ENCODE peak calls at places on chromosome 5, in six cellular contexts. One of them, this sample, is unnamed.
A peak's percentile ranks its signal among the peaks of the same experiment; 100 is the strongest.

GRCh38 chr5:92378961-92379611 is 996.0 kb upstream of the ARRDC3 start:
- DNase-seq in esophagus muscularis mucosa: no peak
- DNase-seq in transverse colon: no peak
- DNase-seq in sigmoid colon: no peak
- DNase-seq in stomach: no peak
- DNase-seq in HCT116: no peak
- DNase-seq in this sample: peak; percentile 6

GRCh38 chr5:131193106-131193505 is 22.4 kb downstream of the LYRM7 start:
- DNase-seq in sigmoid colon: no peak
- DNase-seq in esophagus muscularis mucosa: no peak
- DNase-seq in stomach: no peak
- DNase-seq in transverse colon: no peak
- DNase-seq in HCT116: no peak
- DNase-seq in this sample: no peak

GRCh38 chr5:139760066-139761056 is 35.2 kb upstream of the PSD2 start:
- DNase-seq in transverse colon: no peak
- DNase-seq in esophagus muscularis mucosa: no peak
- DNase-seq in HCT116: no peak
- DNase-seq in sigmoid colon: no peak
- DNase-seq in stomach: no peak
- DNase-seq in this sample: no peak

GRCh38 chr5:92424785-92425426 is 1041.8 kb upstream of the ARRDC3 start:
- DNase-seq in HCT116: no peak
- DNase-seq in stomach: no peak
- DNase-seq in transverse colon: no peak
- DNase-seq in esophagus muscularis mucosa: no peak
- DNase-seq in sigmoid colon: no peak
- DNase-seq in this sample: no peak

GRCh38 chr5:139251281-139251687 is 42.3 kb upstream of the MATR3 start:
- DNase-seq in transverse colon: peak; percentile 29
- DNase-seq in esophagus muscularis mucosa: no peak
- DNase-seq in stomach: no peak
- DNase-seq in HCT116: no peak
- DNase-seq in sigmoid colon: peak; percentile 10
- DNase-seq in this sample: no peak

GRCh38 chr5:133048993-133049725 is 2.7 kb upstream of the HSPA4 start:
- DNase-seq in HCT116: no peak
- DNase-seq in sigmoid colon: no peak
- DNase-seq in stomach: no peak
- DNase-seq in transverse colon: no peak
- DNase-seq in esophagus muscularis mucosa: no peak
- DNase-seq in this sample: no peak

GRCh38 chr5:180618830-180619562 is 27.7 kb upstream of the SCGB3A1 start:
- DNase-seq in transverse colon: no peak
- DNase-seq in sigmoid colon: no peak
- DNase-seq in stomach: no peak
- DNase-seq in esophagus muscularis mucosa: no peak
- DNase-seq in HCT116: no peak
- DNase-seq in this sample: no peak

GRCh38 chr5:71802673-71803072 is 83.6 kb downstream of the CARTPT start:
- DNase-seq in transverse colon: no peak
- DNase-seq in sigmoid colon: no peak
- DNase-seq in stomach: no peak
- DNase-seq in esophagus muscularis mucosa: no peak
- DNase-seq in HCT116: no peak
- DNase-seq in this sample: no peak

GRCh38 chr5:173155912-173156311 is 11.6 kb downstream of the BNIP1 start:
- DNase-seq in stomach: no peak
- DNase-seq in esophagus muscularis mucosa: no peak
- DNase-seq in transverse colon: no peak
- DNase-seq in sigmoid colon: no peak
- DNase-seq in HCT116: no peak
- DNase-seq in this sample: no peak

GRCh38 chr5:35488786-35489185 is 128.9 kb upstream of the SPEF2 start:
- DNase-seq in esophagus muscularis mucosa: no peak
- DNase-seq in sigmoid colon: no peak
- DNase-seq in transverse colon: no peak
- DNase-seq in HCT116: no peak
- DNase-seq in stomach: no peak
- DNase-seq in this sample: no peak

GRCh38 chr5:74762599-74762998 is 4.3 kb downstream of the GFM2 start:
- DNase-seq in stomach: no peak
- DNase-seq in transverse colon: no peak
- DNase-seq in HCT116: peak; percentile 76
- DNase-seq in esophagus muscularis mucosa: no peak
- DNase-seq in sigmoid colon: no peak
- DNase-seq in this sample: no peak

GRCh38 chr5:16754621-16755020 is 137.8 kb upstream of the RETREG1 start:
- DNase-seq in transverse colon: no peak
- DNase-seq in sigmoid colon: no peak
- DNase-seq in HCT116: no peak
- DNase-seq in stomach: no peak
- DNase-seq in esophagus muscularis mucosa: no peak
- DNase-seq in this sample: no peak

GRCh38 chr5:128480158-128480557 is 57.9 kb downstream of the FBN2 start:
- DNase-seq in stomach: no peak
- DNase-seq in transverse colon: no peak
- DNase-seq in esophagus muscularis mucosa: no peak
- DNase-seq in HCT116: no peak
- DNase-seq in sigmoid colon: no peak
- DNase-seq in this sample: no peak

GRCh38 chr5:134567651-134568338 is 42.3 kb downstream of the JADE2 start:
- DNase-seq in sigmoid colon: peak; percentile 86
- DNase-seq in HCT116: no peak
- DNase-seq in stomach: no peak
- DNase-seq in esophagus muscularis mucosa: no peak
- DNase-seq in transverse colon: peak; percentile 34
- DNase-seq in this sample: peak; percentile 52
- TF ChIP-seq POLR2AphosphoS5 in sigmoid colon: no peak
- TF ChIP-seq POLR2AphosphoS5 in HCT116: no peak
- TF ChIP-seq POLR2AphosphoS5 in stomach: no peak
- TF ChIP-seq POLR2AphosphoS5 in esophagus muscularis mucosa: peak; percentile 33
- TF ChIP-seq POLR2AphosphoS5 in transverse colon: no peak
- TF ChIP-seq POLR2AphosphoS5 in this sample: peak; percentile 24

GRCh38 chr5:43941806-43942205 is 338.8 kb downstream of the NNT start:
- DNase-seq in esophagus muscularis mucosa: no peak
- DNase-seq in HCT116: no peak
- DNase-seq in sigmoid colon: no peak
- DNase-seq in stomach: no peak
- DNase-seq in transverse colon: no peak
- DNase-seq in this sample: no peak
- H3K4me1 ChIP-seq in esophagus muscularis mucosa: no peaks in the 10 kb centered on the region
- H3K4me1 ChIP-seq in HCT116: no peaks in the 10 kb centered on the region
- H3K4me1 ChIP-seq in sigmoid colon: no peaks in the 10 kb centered on the region
- H3K4me1 ChIP-seq in stomach: no peaks in the 10 kb centered on the region
- H3K4me1 ChIP-seq in transverse colon: no peaks in the 10 kb centered on the region
- H3K4me1 ChIP-seq in this sample: no peaks in the 10 kb centered on the region

DNA sequence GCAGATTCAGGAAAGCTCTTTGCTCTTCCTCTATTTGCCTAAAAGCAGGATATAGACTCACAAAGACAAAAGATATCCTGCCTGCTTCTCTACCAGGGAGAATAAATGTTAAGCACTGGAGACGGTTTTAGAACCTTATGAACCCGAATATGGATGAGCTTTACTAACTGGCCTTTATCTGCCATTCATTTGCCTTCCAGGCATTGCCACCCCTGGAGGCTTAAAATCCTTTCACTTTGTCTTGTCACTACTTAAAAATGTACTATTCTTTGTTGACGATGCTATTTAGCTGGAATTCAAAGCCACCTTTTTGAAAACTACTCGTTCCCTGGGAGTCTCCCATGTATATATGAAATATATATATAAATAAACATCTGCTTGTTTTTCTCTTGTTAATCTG is 23.2 kb upstream of the LVRN start:
- DNase-seq in sigmoid colon: no peak
- DNase-seq in HCT116: no peak
- DNase-seq in transverse colon: no peak
- DNase-seq in esophagus muscularis mucosa: peak; percentile 26
- DNase-seq in stomach: no peak
- DNase-seq in this sample: no peak
- TF ChIP-seq POLR2A in sigmoid colon: no peak
- TF ChIP-seq POLR2A in HCT116: no peak
- TF ChIP-seq POLR2A in transverse colon: no peak
- TF ChIP-seq POLR2A in esophagus muscularis mucosa: no peak
- TF ChIP-seq POLR2A in stomach: no peak
- TF ChIP-seq POLR2A in this sample: no peak

DNA sequence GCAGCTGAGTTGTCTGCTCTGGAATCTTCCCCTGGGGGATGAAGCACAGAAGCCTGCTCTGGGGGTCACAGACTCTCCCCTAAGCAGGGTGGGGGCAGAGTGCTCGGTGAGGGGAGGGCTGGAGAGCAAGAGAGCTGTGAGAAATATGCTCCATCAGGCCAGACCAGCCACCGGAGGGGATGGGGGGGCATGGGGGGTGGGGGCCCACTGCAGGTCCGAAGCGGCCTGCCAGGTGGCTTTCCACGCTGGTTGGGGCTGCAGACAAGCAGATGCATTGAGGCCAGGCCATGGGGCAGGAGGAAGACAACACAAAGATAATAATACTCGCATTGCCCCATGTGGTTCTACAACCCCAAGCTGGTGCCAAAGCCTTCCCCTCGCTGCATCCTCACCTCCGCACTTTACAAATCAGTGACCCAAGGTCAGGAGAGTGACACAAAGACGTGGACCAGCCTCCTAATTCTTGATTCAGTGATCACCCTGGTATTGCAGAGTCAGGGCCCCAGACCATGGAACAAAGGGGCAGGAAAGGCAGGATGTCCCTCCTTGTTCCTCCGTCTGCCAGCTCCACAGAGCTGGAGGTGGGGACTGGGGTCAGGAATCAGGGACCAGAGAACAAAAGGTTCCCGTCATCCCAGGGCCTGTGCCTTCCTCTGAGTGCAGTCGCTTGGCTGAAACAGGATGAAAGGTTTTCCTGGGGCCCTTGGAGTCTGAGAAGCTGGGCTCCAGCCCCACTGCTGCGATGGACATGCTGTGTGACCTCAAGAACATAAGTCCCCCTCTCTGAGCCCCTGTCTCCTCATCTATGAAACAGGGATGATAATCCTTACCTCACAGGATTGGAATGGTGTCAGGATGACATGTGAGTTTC is 37.2 kb upstream of the GABRP start:
- DNase-seq in HCT116: no peak
- DNase-seq in sigmoid colon: no peak
- DNase-seq in stomach: no peak
- DNase-seq in esophagus muscularis mucosa: peak; percentile 88
- DNase-seq in transverse colon: no peak
- DNase-seq in this sample: no peak
- TF ChIP-seq POLR2AphosphoS5 in HCT116: no peak
- TF ChIP-seq POLR2AphosphoS5 in sigmoid colon: no peak
- TF ChIP-seq POLR2AphosphoS5 in stomach: no peak
- TF ChIP-seq POLR2AphosphoS5 in esophagus muscularis mucosa: no peak
- TF ChIP-seq POLR2AphosphoS5 in transverse colon: no peak
- TF ChIP-seq POLR2AphosphoS5 in this sample: no peak

DNA sequence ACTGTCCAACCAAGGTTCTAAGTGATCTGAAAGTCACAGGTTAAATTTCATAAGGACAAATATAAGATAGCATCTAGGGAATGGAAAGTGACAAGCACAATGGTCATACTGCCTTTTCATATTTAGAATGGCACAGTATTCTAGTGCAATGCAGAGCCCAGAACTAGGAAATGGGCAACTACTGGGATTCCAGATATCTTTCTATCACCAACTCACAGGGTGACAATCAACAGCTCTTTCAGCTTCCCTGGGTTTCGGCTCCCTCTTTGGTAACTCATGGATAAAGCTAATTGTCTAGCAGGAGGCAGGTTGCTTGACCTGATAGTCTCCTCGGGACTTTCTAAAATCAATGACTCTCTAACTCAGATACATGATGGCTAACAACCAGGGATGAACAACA is 60.4 kb downstream of the NR3C1 start:
- DNase-seq in transverse colon: no peak
- DNase-seq in stomach: no peak
- DNase-seq in HCT116: no peak
- DNase-seq in esophagus muscularis mucosa: no peak
- DNase-seq in sigmoid colon: no peak
- DNase-seq in this sample: no peak
- H3K4me1 ChIP-seq in transverse colon: no peaks in the 10 kb centered on the region
- H3K4me1 ChIP-seq in stomach: peaks cover 73% of the 10 kb centered on the region
- H3K4me1 ChIP-seq in HCT116: no peaks in the 10 kb centered on the region
- H3K4me1 ChIP-seq in esophagus muscularis mucosa: peaks cover 81% of the 10 kb centered on the region
- H3K4me1 ChIP-seq in sigmoid colon: no peaks in the 10 kb centered on the region
- H3K4me1 ChIP-seq in this sample: peaks cover 46% of the 10 kb centered on the region

GRCh38 chr5:73747696-73748380 is 121.8 kb downstream of the ARHGEF28 start:
- DNase-seq in esophagus muscularis mucosa: no peak
- DNase-seq in HCT116: no peak
- DNase-seq in sigmoid colon: no peak
- DNase-seq in stomach: no peak
- DNase-seq in transverse colon: no peak
- DNase-seq in this sample: no peak

GRCh38 chr5:73746608-73747007 is 120.6 kb downstream of the ARHGEF28 start:
- DNase-seq in stomach: no peak
- DNase-seq in sigmoid colon: no peak
- DNase-seq in HCT116: no peak
- DNase-seq in esophagus muscularis mucosa: no peak
- DNase-seq in transverse colon: no peak
- DNase-seq in this sample: no peak

GRCh38 chr5:73751254-73751914 is 125.4 kb downstream of the ARHGEF28 start:
- DNase-seq in HCT116: no peak
- DNase-seq in stomach: no peak
- DNase-seq in transverse colon: no peak
- DNase-seq in esophagus muscularis mucosa: no peak
- DNase-seq in sigmoid colon: no peak
- DNase-seq in this sample: no peak

GRCh38 chr5:73748510-73749410 is 122.8 kb downstream of the ARHGEF28 start:
- DNase-seq in stomach: no peak
- DNase-seq in esophagus muscularis mucosa: no peak
- DNase-seq in HCT116: no peak
- DNase-seq in transverse colon: no peak
- DNase-seq in sigmoid colon: no peak
- DNase-seq in this sample: no peak

GRCh38 chr5:73749485-73750270 is 123.7 kb downstream of the ARHGEF28 start:
- DNase-seq in HCT116: no peak
- DNase-seq in stomach: no peak
- DNase-seq in transverse colon: no peak
- DNase-seq in esophagus muscularis mucosa: no peak
- DNase-seq in sigmoid colon: no peak
- DNase-seq in this sample: no peak
- TF ChIP-seq POLR2A in HCT116: no peak
- TF ChIP-seq POLR2A in stomach: no peak
- TF ChIP-seq POLR2A in transverse colon: no peak
- TF ChIP-seq POLR2A in esophagus muscularis mucosa: no peak
- TF ChIP-seq POLR2A in sigmoid colon: no peak
- TF ChIP-seq POLR2A in this sample: no peak